ENCODE peak calls at places on chromosome 21, in four cellular contexts. One of them, this sample, is unnamed.

GRCh38 chr21:16125274-16125673 is 395.5 kb downstream of the USP25 start:
- DNase-seq in AG04449: no peak
- DNase-seq in pancreas: no peak
- DNase-seq in left lung: no peak
- DNase-seq in this sample: no peak

GRCh38 chr21:44082648-44083436 is 24.4 kb upstream of the PWP2 start:
- DNase-seq in pancreas: no peak
- DNase-seq in AG04449: no peak
- DNase-seq in left lung: peak
- DNase-seq in this sample: no peak

GRCh38 chr21:24076179-24076578 is 1531.1 kb downstream of the MRPL39 start:
- DNase-seq in pancreas: no peak
- DNase-seq in AG04449: no peak
- DNase-seq in left lung: no peak
- DNase-seq in this sample: peak

GRCh38 chr21:45401916-45402900 is 2.8 kb upstream of the COL18A1 start:
- DNase-seq in left lung: peak
- DNase-seq in AG04449: no peak
- DNase-seq in pancreas: no peak
- DNase-seq in this sample: no peak

GRCh38 chr21:8990326-8991087 is 1530.9 kb upstream of the TPTE start:
- DNase-seq in pancreas: no peak
- DNase-seq in AG04449: no peak
- DNase-seq in left lung: peak
- DNase-seq in this sample: no peak

GRCh38 chr21:44925027-44925755 is 4.5 kb upstream of the ITGB2 start:
- DNase-seq in pancreas: no peak
- DNase-seq in left lung: peak
- DNase-seq in AG04449: no peak
- DNase-seq in this sample: peak

GRCh38 chr21:8998946-8999681 is 1522.3 kb upstream of the TPTE start:
- DNase-seq in AG04449: no peak
- DNase-seq in left lung: no peak
- DNase-seq in pancreas: no peak
- DNase-seq in this sample: no peak

GRCh38 chr21:29627905-29628304 is 311.9 kb downstream of the GRIK1 start:
- DNase-seq in AG04449: no peak
- DNase-seq in pancreas: no peak
- DNase-seq in left lung: no peak
- DNase-seq in this sample: no peak

GRCh38 chr21:30058928-30059327 is 107.7 kb downstream of the CLDN17 start:
- DNase-seq in pancreas: no peak
- DNase-seq in AG04449: no peak
- DNase-seq in left lung: no peak
- DNase-seq in this sample: no peak

GRCh38 chr21:45433911-45434644 is 29.1 kb downstream of the COL18A1 start:
- DNase-seq in left lung: peak
- DNase-seq in pancreas: no peak
- DNase-seq in AG04449: no peak
- DNase-seq in this sample: no peak

GRCh38 chr21:25421327-25422028 is 185.8 kb downstream of the MRPL39 start:
- DNase-seq in pancreas: no peak
- DNase-seq in left lung: no peak
- DNase-seq in AG04449: no peak
- DNase-seq in this sample: peak

GRCh38 chr21:16102113-16102512 is 372.3 kb downstream of the USP25 start:
- DNase-seq in left lung: no peak
- DNase-seq in AG04449: no peak
- DNase-seq in pancreas: no peak
- DNase-seq in this sample: no peak

GRCh38 chr21:17688912-17689874 is 76.5 kb upstream of the BTG3 start:
- DNase-seq in left lung: no peak
- DNase-seq in pancreas: peak
- DNase-seq in AG04449: no peak
- DNase-seq in this sample: peak

GRCh38 chr21:45412909-45413581 is 8.1 kb downstream of the COL18A1 start:
- DNase-seq in AG04449: no peak
- DNase-seq in left lung: peak
- DNase-seq in pancreas: no peak
- DNase-seq in this sample: no peak

GRCh38 chr21:17775431-17776126 is 43.6 kb downstream of the C21orf91 start:
- DNase-seq in left lung: peak
- DNase-seq in AG04449: no peak
- DNase-seq in pancreas: no peak
- DNase-seq in this sample: no peak

GRCh38 chr21:23131177-23131576 is 2133.0 kb downstream of the NCAM2 start:
- DNase-seq in pancreas: no peak
- DNase-seq in left lung: no peak
- DNase-seq in AG04449: no peak
- DNase-seq in this sample: no peak

GRCh38 chr21:44365251-44365966 is 12.0 kb downstream of the TRPM2 start:
- DNase-seq in pancreas: no peak
- DNase-seq in AG04449: no peak
- DNase-seq in left lung: peak
- DNase-seq in this sample: no peak

GRCh38 chr21:22020221-22020620 is 1022.0 kb downstream of the NCAM2 start:
- DNase-seq in pancreas: no peak
- DNase-seq in left lung: no peak
- DNase-seq in AG04449: no peak
- DNase-seq in this sample: peak

GRCh38 chr21:38488640-38489282 is 9.5 kb downstream of the ERG start:
- DNase-seq in pancreas: no peak
- DNase-seq in AG04449: no peak
- DNase-seq in left lung: no peak
- DNase-seq in this sample: no peak

GRCh38 chr21:16179732-16180131 is 449.9 kb downstream of the USP25 start:
- DNase-seq in AG04449: no peak
- DNase-seq in left lung: no peak
- DNase-seq in pancreas: no peak
- DNase-seq in this sample: no peak

GRCh38 chr21:31072486-31072885 is 34.2 kb upstream of the KRTAP19-8 start:
- DNase-seq in pancreas: no peak
- DNase-seq in AG04449: no peak
- DNase-seq in left lung: no peak
- DNase-seq in this sample: no peak

GRCh38 chr21:45328198-45329087 is 40.7 kb upstream of the POFUT2 start:
- DNase-seq in pancreas: no peak
- DNase-seq in AG04449: no peak
- DNase-seq in left lung: peak
- DNase-seq in this sample: no peak

GRCh38 chr21:38392722-38393121 is 105.6 kb downstream of the ERG start:
- DNase-seq in left lung: no peak
- DNase-seq in pancreas: no peak
- DNase-seq in AG04449: no peak
- DNase-seq in this sample: no peak

GRCh38 chr21:45019076-45019886 is 55.1 kb upstream of the ADARB1 start:
- DNase-seq in AG04449: no peak
- DNase-seq in left lung: peak
- DNase-seq in pancreas: no peak
- DNase-seq in this sample: no peak

GRCh38 chr21:25456672-25457071 is 150.6 kb downstream of the MRPL39 start:
- DNase-seq in left lung: no peak
- DNase-seq in pancreas: peak
- DNase-seq in AG04449: no peak
- DNase-seq in this sample: peak

GRCh38 chr21:16509466-16509865 is 779.7 kb downstream of the USP25 start:
- DNase-seq in AG04449: peak
- DNase-seq in left lung: no peak
- DNase-seq in pancreas: no peak
- DNase-seq in this sample: peak

GRCh38 chr21:44065428-44065827 is 41.8 kb upstream of the PWP2 start:
- DNase-seq in left lung: no peak
- DNase-seq in AG04449: no peak
- DNase-seq in pancreas: no peak
- DNase-seq in this sample: no peak

GRCh38 chr21:21952566-21952965 is 954.4 kb downstream of the NCAM2 start:
- DNase-seq in pancreas: no peak
- DNase-seq in AG04449: no peak
- DNase-seq in left lung: no peak
- DNase-seq in this sample: no peak

GRCh38 chr21:45460011-45460565 is 55.1 kb downstream of the COL18A1 start:
- DNase-seq in AG04449: no peak
- DNase-seq in pancreas: no peak
- DNase-seq in left lung: peak
- DNase-seq in this sample: no peak

GRCh38 chr21:45266518-45267389 is 20.9 kb downstream of the POFUT2 start:
- DNase-seq in AG04449: peak
- DNase-seq in left lung: no peak
- DNase-seq in pancreas: no peak
- DNase-seq in this sample: no peak

GRCh38 chr21:43893536-43894205 is 28.6 kb downstream of the AGPAT3 start:
- DNase-seq in left lung: no peak
- DNase-seq in pancreas: no peak
- DNase-seq in AG04449: no peak
- DNase-seq in this sample: no peak

GRCh38 chr21:44299085-44299457 is 782 bp upstream of the PFKL start:
- DNase-seq in AG04449: no peak
- DNase-seq in left lung: no peak
- DNase-seq in pancreas: no peak
- DNase-seq in this sample: no peak

GRCh38 chr21:44085491-44086321 is 21.5 kb upstream of the PWP2 start:
- DNase-seq in pancreas: no peak
- DNase-seq in left lung: peak
- DNase-seq in AG04449: no peak
- DNase-seq in this sample: no peak

GRCh38 chr21:44298301-44298700 is 1.6 kb upstream of the PFKL start:
- DNase-seq in left lung: no peak
- DNase-seq in AG04449: no peak
- DNase-seq in pancreas: no peak
- DNase-seq in this sample: no peak

GRCh38 chr21:38365521-38365920 is 108.7 kb downstream of the KCNJ15 start:
- DNase-seq in pancreas: no peak
- DNase-seq in AG04449: no peak
- DNase-seq in left lung: no peak
- DNase-seq in this sample: no peak

DNA sequence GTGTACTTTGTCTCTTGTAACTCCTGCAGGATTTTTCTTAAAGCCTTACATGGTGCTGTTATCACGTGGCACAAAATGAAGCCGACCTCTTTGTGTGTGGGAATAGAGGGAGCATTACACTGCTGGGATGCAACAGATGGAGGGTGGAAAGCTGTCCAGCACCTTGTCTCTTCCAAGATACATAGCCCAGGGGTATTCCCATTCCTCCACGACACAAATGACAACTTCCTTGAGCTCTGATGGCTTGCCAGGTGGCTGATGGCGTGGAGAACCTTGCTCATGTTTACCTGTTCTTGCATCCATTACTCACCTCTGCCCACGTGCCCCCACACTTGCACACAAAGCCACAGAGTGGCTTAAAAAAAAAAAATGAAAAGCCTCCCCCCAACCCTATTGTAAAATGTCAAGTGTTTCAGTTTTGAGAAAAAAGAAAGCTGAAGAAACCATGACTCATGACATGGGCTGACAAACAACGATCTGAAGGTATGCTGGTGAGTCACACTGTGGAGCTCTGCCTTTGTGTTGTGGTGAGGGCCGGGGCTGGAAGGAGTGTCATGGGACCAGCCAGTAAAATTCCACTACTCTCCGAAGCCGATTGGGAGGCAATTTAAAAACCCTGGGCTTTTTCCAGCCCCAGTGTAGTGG is 32.0 kb upstream of the ATP5PO start:
- DNase-seq in pancreas: peak
- DNase-seq in left lung: peak
- DNase-seq in AG04449: peak
- DNase-seq in this sample: peak
- TF ChIP-seq CTCF in pancreas: no peak
- TF ChIP-seq CTCF in left lung: no peak
- TF ChIP-seq CTCF in AG04449: no peak
- TF ChIP-seq CTCF in this sample: no peak

GRCh38 chr21:36910581-36911307 is 55.7 kb downstream of the HLCS start:
- DNase-seq in left lung: no peak
- DNase-seq in AG04449: no peak
- DNase-seq in pancreas: no peak
- DNase-seq in this sample: peak
- H3K4me3 ChIP-seq in left lung: no peak
- H3K4me3 ChIP-seq in AG04449: no peak
- H3K4me3 ChIP-seq in pancreas: no peak
- H3K4me3 ChIP-seq in this sample: no peak

DNA sequence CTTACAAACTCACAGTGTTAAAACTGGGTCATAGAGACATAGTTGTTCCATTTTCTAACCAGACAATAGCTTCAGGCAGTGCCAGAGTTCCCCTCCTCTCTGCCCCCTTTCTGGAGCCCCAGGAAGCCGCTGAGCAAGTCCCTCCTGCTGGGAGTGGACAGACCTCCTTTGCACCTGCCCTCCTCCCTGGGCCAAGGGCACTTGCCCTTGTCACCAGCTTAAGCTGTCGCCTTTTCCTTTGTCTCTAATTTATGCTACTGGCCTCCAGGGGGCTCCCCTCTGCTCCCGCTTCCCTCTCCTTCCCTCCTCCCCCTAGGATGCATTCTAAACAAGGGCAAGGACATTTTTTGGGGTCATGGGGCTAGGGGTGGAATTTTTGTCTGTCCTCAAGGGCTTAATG is 182.4 kb downstream of the MIS18A start:
- DNase-seq in left lung: no peak
- DNase-seq in pancreas: no peak
- DNase-seq in AG04449: no peak
- DNase-seq in this sample: no peak
- TF ChIP-seq CTCF in left lung: no peak
- TF ChIP-seq CTCF in pancreas: no peak
- TF ChIP-seq CTCF in AG04449: no peak
- TF ChIP-seq CTCF in this sample: peak

GRCh38 chr21:35139382-35139715 is 90.2 kb upstream of the RUNX1 start:
- DNase-seq in left lung: no peak
- DNase-seq in pancreas: no peak
- DNase-seq in AG04449: no peak
- DNase-seq in this sample: no peak
- H3K4me3 ChIP-seq in left lung: no peak
- H3K4me3 ChIP-seq in pancreas: no peak
- H3K4me3 ChIP-seq in AG04449: no peak
- H3K4me3 ChIP-seq in this sample: no peak

DNA sequence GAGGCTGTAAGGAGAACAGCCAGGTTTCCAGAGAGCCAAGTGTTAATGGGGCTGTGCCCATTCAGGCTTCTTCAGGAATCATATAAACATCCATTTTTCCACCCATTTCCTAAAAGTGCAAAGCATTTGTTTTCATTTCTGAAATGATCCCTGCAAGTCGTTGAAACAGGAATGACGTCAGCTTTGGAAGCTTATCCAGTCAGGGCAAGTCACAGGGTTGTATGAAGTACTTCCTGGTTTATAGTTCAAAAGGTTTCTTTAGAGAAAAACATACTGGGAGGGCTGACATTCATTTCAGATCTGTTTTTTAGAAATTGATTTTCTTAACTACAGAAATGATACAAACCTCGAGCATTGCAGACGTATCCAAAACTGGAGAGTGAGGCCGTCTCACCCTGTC is 29.3 kb downstream of the IGSF5 start:
- DNase-seq in pancreas: no peak
- DNase-seq in AG04449: no peak
- DNase-seq in left lung: no peak
- DNase-seq in this sample: no peak
- TF ChIP-seq CTCF in pancreas: no peak
- TF ChIP-seq CTCF in AG04449: no peak
- TF ChIP-seq CTCF in left lung: no peak
- TF ChIP-seq CTCF in this sample: no peak

GRCh38 chr21:14755086-14755485 is 209.0 kb upstream of the SAMSN1 start:
- DNase-seq in pancreas: no peak
- DNase-seq in AG04449: no peak
- DNase-seq in left lung: no peak
- DNase-seq in this sample: no peak
- H3K4me3 ChIP-seq in pancreas: no peak
- H3K4me3 ChIP-seq in AG04449: no peak
- H3K4me3 ChIP-seq in left lung: no peak
- H3K4me3 ChIP-seq in this sample: no peak